ENCODE peak calls at places on chromosomes 7 and 10, in nine cellular contexts. F is A549, M is tibial nerve, P is K562, K is right lobe of liver, Q is endothelial cell of umbilical vein, S is prostate gland, W is ovary, Z is adrenal gland. I is an unnamed sample.

GRCh38 chr7:10212664-10213063 is 761.0 kb upstream of the PHF14 start:
- DNase-seq in F (no peak), M (no peak), P (no peak), K (no peak), Q (no peak), S (no peak), W (no peak), Z (no peak), I (no peak)

GRCh38 chr10:132374612-132375011 is 22.4 kb upstream of the PWWP2B start:
- DNase-seq in F (no peak), M (no peak), P (no peak), K (no peak), Q (no peak), S (no peak), W (no peak), Z (peak; percentile 11), I (no peak)

GRCh38 chr10:35569111-35569707 is 35.9 kb upstream of the GJD4 start:
- DNase-seq in F (no peak), M (no peak), P (no peak), K (no peak), Q (no peak), S (no peak), W (no peak), Z (no peak), I (no peak)

GRCh38 chr7:43553999-43554398 is 28.9 kb upstream of the STK17A start:
- DNase-seq in F (no peak), M (no peak), P (no peak), K (no peak), Q (no peak), S (no peak), W (no peak), Z (no peak), I (no peak)

GRCh38 chr7:120993575-120994191 is 5.2 kb downstream of the CPED1 start:
- DNase-seq in F (no peak), M (no peak), P (no peak), K (no peak), Q (no peak), S (no peak), W (no peak), Z (no peak), I (no peak)

GRCh38 chr7:95264225-95264927 is 60.0 kb downstream of the PON1 start:
- DNase-seq in F (peak; percentile 64), M (no peak), P (no peak), K (no peak), Q (no peak), S (no peak), W (no peak), Z (no peak), I (no peak)

GRCh38 chr10:54124209-54124890 is 676.7 kb downstream of the PCDH15 start:
- DNase-seq in F (no peak), M (no peak), P (no peak), K (no peak), Q (no peak), S (no peak), W (no peak), Z (no peak), I (no peak)

GRCh38 chr10:50552771-50553535 is 70.8 kb downstream of the SGMS1 start:
- DNase-seq in F (no peak), M (no peak), P (no peak), K (no peak), Q (peak; percentile 25), S (no peak), W (no peak), Z (no peak), I (no peak)

GRCh38 chr10:96904648-96905047 is 72.5 kb downstream of the LCOR start:
- DNase-seq in F (no peak), M (no peak), P (no peak), K (no peak), Q (no peak), S (no peak), W (no peak), Z (no peak), I (no peak)

GRCh38 chr7:131026297-131027003 is 292.4 kb upstream of the KLF14 start:
- DNase-seq in F (no peak), M (no peak), P (no peak), K (no peak), Q (no peak), S (no peak), W (no peak), Z (no peak), I (no peak)

GRCh38 chr10:20877986-20878979 is 18.8 kb downstream of the NEBL start:
- DNase-seq in F (no peak), M (no peak), P (no peak), K (no peak), Q (no peak), S (no peak), W (no peak), Z (no peak), I (no peak)

GRCh38 chr7:18144171-18144570 is 116.5 kb upstream of the PRPS1L1 start:
- DNase-seq in F (no peak), M (no peak), P (no peak), K (no peak), Q (no peak), S (no peak), W (no peak), Z (no peak), I (no peak)

GRCh38 chr7:102390697-102391484 is 5.3 kb upstream of the PRKRIP1 start:
- DNase-seq in F (peak; percentile 82), M (peak; percentile 83), P (peak; percentile 87), K (peak; percentile 85), Q (peak; percentile 73), S (peak; percentile 75), W (peak; percentile 81), Z (peak; percentile 88), I (peak; percentile 89)

GRCh38 chr10:132510174-132510611 is 27.4 kb upstream of the INPP5A start:
- DNase-seq in F (no peak), M (no peak), P (no peak), K (no peak), Q (no peak), S (no peak), W (peak; percentile 23), Z (no peak), I (no peak)

GRCh38 chr7:155213955-155214327 is 83.7 kb upstream of the INSIG1 start:
- DNase-seq in F (no peak), M (no peak), P (peak; percentile 56), K (no peak), Q (no peak), S (no peak), W (no peak), Z (no peak), I (no peak)

GRCh38 chr7:97006951-97007861 is 1.9 kb downstream of the DLX6 start:
- DNase-seq in F (no peak), M (no peak), P (no peak), K (no peak), Q (no peak), S (no peak), W (no peak), Z (no peak), I (no peak)

DNA sequence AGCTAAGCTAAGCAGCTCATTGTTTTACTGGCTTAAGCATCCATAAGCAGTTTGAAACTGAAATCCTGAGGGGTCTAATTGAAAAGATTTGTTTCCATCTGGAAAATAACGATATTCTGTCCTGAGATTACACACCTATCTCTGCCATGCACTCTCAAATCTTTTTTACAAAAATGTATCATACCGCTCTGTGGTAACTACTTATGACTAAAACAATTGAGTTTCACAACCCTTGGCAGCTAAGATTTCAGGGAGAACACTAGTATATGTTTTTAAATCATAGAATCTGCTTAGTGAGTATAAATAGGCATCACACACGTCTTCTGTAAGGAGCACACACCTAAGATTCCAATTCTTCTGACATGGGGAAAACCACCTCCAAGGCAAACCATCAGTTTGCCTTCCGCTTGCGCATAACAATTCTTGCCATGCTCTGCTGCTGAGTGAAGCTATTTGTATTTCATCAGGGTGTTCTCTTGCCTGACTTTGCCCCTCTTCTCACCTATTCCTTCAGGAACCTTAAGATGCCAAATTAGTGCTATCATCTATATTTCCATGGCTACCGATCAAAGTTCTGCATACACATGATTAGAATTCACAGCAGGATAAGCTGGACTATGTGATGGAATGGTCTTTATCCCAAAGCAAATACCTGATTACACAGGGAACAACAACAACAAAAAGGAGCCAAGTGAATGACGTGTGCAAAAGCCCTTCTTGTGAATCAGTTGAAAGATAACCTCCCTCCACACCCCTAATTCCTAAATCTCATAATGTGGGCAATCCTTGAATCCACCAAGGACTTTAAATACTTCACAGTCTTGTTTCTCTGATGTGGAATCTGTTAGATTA is 40.9 kb downstream of the PRPF18 start:
- DNase-seq in F (no peak), M (no peak), P (no peak), K (no peak), Q (no peak), S (no peak), W (no peak), Z (no peak), I (no peak)
- H3K4me3 ChIP-seq in F (no peak overlapping the region), M (no peak overlapping the region), P (no peak overlapping the region), K (no peak overlapping the region), Q (no peak overlapping the region), S (no peak overlapping the region), W (no peak overlapping the region), Z (no peak overlapping the region), I (no peak overlapping the region)

DNA sequence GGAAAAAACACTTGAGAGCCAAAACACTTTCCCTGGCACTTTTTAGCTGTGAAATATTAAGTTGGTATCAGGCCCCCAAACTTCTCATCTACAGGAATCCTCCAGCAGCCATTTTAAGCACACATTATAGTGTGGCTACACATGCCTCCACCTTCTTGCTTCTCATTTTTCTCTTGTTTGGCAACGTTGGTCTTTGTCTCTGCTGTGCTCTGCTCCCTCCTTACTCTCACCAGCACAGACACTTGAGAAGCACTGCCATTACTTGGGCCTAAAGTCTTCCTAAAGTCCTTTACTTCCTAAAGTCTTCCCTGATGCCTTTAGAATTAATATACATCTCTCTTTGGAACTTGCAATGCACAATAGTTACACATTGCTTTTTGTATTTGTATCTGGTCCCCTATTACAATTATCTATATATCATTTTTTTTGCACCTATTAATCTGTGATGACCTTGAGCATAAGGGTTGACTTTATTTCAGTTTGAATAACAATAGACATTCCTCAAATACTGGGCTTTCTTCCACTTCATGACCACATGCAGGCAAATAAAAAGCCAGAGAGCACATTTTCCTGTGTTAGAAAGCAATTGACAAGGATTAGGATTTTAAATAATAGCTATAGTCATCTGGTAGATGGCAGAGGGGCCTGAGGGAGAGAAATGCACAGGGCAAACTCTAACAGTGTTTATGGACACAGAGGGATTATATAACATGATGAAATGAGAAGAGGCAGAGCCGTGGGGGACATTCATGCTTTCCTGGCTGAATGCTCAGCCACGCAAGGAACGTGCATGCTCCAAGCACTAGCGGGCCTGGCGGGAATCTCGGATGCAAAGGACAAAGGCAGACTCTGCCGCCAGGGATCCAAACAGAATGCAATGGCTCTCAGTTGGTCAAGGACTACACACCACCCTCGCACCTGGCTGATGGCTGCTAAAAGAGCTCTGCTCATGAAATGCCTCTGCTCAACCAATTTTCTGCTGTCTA is 99.3 kb downstream of the CDC14C start:
- DNase-seq in F (no peak), M (no peak), P (no peak), K (no peak), Q (no peak), S (no peak), W (no peak), Z (no peak), I (no peak)
- TF ChIP-seq POLR2A in F (no peak), M (no peak), P (no peak), K (no peak), Q (no peak), S (no peak), W (no peak), Z (no peak), I (no peak)

GRCh38 chr10:129605986-129606518 is 139.0 kb downstream of the MGMT start:
- DNase-seq in F (no peak), M (no peak), P (no peak), K (no peak), Q (no peak), S (no peak), W (no peak), Z (no peak), I (no peak)
- H3K4me3 ChIP-seq in F (no peak overlapping the region), M (no peak overlapping the region), P (no peak overlapping the region), K (no peak overlapping the region), Q (no peak overlapping the region), S (no peak overlapping the region), W (no peak overlapping the region), Z (no peak overlapping the region), I (no peak overlapping the region)

GRCh38 chr10:99619851-99620712 is at the start of gene SLC25A28:
- DNase-seq in F (peak; percentile 97), M (peak; percentile 89), P (peak; percentile 85), K (peak; percentile 97), Q (peak; percentile 100), S (peak; percentile 97), W (peak; percentile 96), Z (peak; percentile 97), I (peak; percentile 95)
- TF ChIP-seq POLR2A in F (peak; percentile 24), M (no peak), P (no peak), K (no peak), Q (no peak), S (peak; percentile 22), W (peak; percentile 5), Z (no peak), I (no peak)

I was measured in thyroid gland.